ENCODE peak calls at places on chromosome 11, in ten cellular contexts. One of them, this sample, is unnamed.

GRCh38 chr11:35629914-35630313 is 11.7 kb downstream of the FJX1 start:
- DNase-seq in tibial artery: no peak
- DNase-seq in uterus: no peak
- DNase-seq in ovary: no peak
- DNase-seq in OCI-LY7: no peak
- DNase-seq in HFF-Myc: peak
- DNase-seq in right atrium auricular region: no peak
- DNase-seq in GM13977: no peak
- DNase-seq in WTC11: no peak
- DNase-seq in dorsolateral prefrontal cortex: no peak
- DNase-seq in this sample: peak

GRCh38 chr11:127110542-127110941 is 110.0 kb upstream of the KIRREL3 start:
- DNase-seq in GM13977: no peak
- DNase-seq in dorsolateral prefrontal cortex: no peak
- DNase-seq in ovary: no peak
- DNase-seq in tibial artery: no peak
- DNase-seq in WTC11: no peak
- DNase-seq in uterus: no peak
- DNase-seq in right atrium auricular region: no peak
- DNase-seq in OCI-LY7: no peak
- DNase-seq in HFF-Myc: no peak
- DNase-seq in this sample: no peak

GRCh38 chr11:113895367-113896155 is 9.0 kb upstream of the HTR3B start:
- DNase-seq in GM13977: no peak
- DNase-seq in right atrium auricular region: no peak
- DNase-seq in HFF-Myc: no peak
- DNase-seq in ovary: no peak
- DNase-seq in WTC11: no peak
- DNase-seq in tibial artery: no peak
- DNase-seq in OCI-LY7: no peak
- DNase-seq in dorsolateral prefrontal cortex: no peak
- DNase-seq in uterus: no peak
- DNase-seq in this sample: no peak

GRCh38 chr11:119305556-119306372 is 11.2 kb downstream of the MCAM start:
- DNase-seq in dorsolateral prefrontal cortex: no peak
- DNase-seq in ovary: no peak
- DNase-seq in OCI-LY7: no peak
- DNase-seq in HFF-Myc: no peak
- DNase-seq in WTC11: no peak
- DNase-seq in right atrium auricular region: no peak
- DNase-seq in tibial artery: no peak
- DNase-seq in uterus: no peak
- DNase-seq in GM13977: no peak
- DNase-seq in this sample: no peak

GRCh38 chr11:98561216-98561615 is 459.5 kb upstream of the CNTN5 start:
- DNase-seq in HFF-Myc: no peak
- DNase-seq in GM13977: no peak
- DNase-seq in WTC11: no peak
- DNase-seq in ovary: no peak
- DNase-seq in OCI-LY7: no peak
- DNase-seq in tibial artery: no peak
- DNase-seq in dorsolateral prefrontal cortex: no peak
- DNase-seq in right atrium auricular region: no peak
- DNase-seq in uterus: no peak
- DNase-seq in this sample: no peak

GRCh38 chr11:100687630-100688395 is 725 bp downstream of the ARHGAP42 start:
- DNase-seq in OCI-LY7: no peak
- DNase-seq in right atrium auricular region: peak
- DNase-seq in uterus: peak
- DNase-seq in tibial artery: peak
- DNase-seq in HFF-Myc: peak
- DNase-seq in dorsolateral prefrontal cortex: no peak
- DNase-seq in ovary: peak
- DNase-seq in GM13977: peak
- DNase-seq in WTC11: peak
- DNase-seq in this sample: peak

GRCh38 chr11:59666969-59667368 is 1.9 kb downstream of the PATL1 start:
- DNase-seq in tibial artery: no peak
- DNase-seq in dorsolateral prefrontal cortex: no peak
- DNase-seq in uterus: no peak
- DNase-seq in right atrium auricular region: no peak
- DNase-seq in GM13977: no peak
- DNase-seq in WTC11: no peak
- DNase-seq in OCI-LY7: no peak
- DNase-seq in ovary: no peak
- DNase-seq in HFF-Myc: no peak
- DNase-seq in this sample: no peak

GRCh38 chr11:70900540-70900939 is 351.8 kb downstream of the SHANK2 start:
- DNase-seq in HFF-Myc: no peak
- DNase-seq in right atrium auricular region: no peak
- DNase-seq in GM13977: no peak
- DNase-seq in tibial artery: no peak
- DNase-seq in ovary: no peak
- DNase-seq in OCI-LY7: no peak
- DNase-seq in dorsolateral prefrontal cortex: no peak
- DNase-seq in WTC11: no peak
- DNase-seq in uterus: no peak
- DNase-seq in this sample: no peak

GRCh38 chr11:86240164-86240563 is 4.4 kb upstream of the EED start:
- DNase-seq in GM13977: no peak
- DNase-seq in HFF-Myc: no peak
- DNase-seq in tibial artery: no peak
- DNase-seq in right atrium auricular region: no peak
- DNase-seq in ovary: no peak
- DNase-seq in dorsolateral prefrontal cortex: no peak
- DNase-seq in uterus: no peak
- DNase-seq in WTC11: no peak
- DNase-seq in OCI-LY7: no peak
- DNase-seq in this sample: no peak

GRCh38 chr11:20238712-20239111 is 78.4 kb upstream of the DBX1 start:
- DNase-seq in WTC11: no peak
- DNase-seq in GM13977: no peak
- DNase-seq in right atrium auricular region: no peak
- DNase-seq in OCI-LY7: no peak
- DNase-seq in HFF-Myc: no peak
- DNase-seq in dorsolateral prefrontal cortex: no peak
- DNase-seq in ovary: no peak
- DNase-seq in uterus: no peak
- DNase-seq in tibial artery: no peak
- DNase-seq in this sample: no peak

GRCh38 chr11:15826826-15827225 is 529.5 kb downstream of the SOX6 start:
- DNase-seq in right atrium auricular region: no peak
- DNase-seq in dorsolateral prefrontal cortex: peak
- DNase-seq in GM13977: peak
- DNase-seq in tibial artery: no peak
- DNase-seq in OCI-LY7: peak
- DNase-seq in WTC11: peak
- DNase-seq in uterus: no peak
- DNase-seq in HFF-Myc: no peak
- DNase-seq in ovary: peak
- DNase-seq in this sample: no peak

GRCh38 chr11:73716153-73717056 is 44.5 kb downstream of the RAB6A start:
- DNase-seq in ovary: no peak
- DNase-seq in dorsolateral prefrontal cortex: no peak
- DNase-seq in OCI-LY7: peak
- DNase-seq in GM13977: peak
- DNase-seq in right atrium auricular region: no peak
- DNase-seq in tibial artery: no peak
- DNase-seq in uterus: no peak
- DNase-seq in HFF-Myc: no peak
- DNase-seq in WTC11: no peak
- DNase-seq in this sample: no peak

GRCh38 chr11:124867700-124868099 is 2.5 kb downstream of the ROBO3 start:
- DNase-seq in tibial artery: no peak
- DNase-seq in GM13977: peak
- DNase-seq in dorsolateral prefrontal cortex: no peak
- DNase-seq in right atrium auricular region: no peak
- DNase-seq in WTC11: peak
- DNase-seq in ovary: no peak
- DNase-seq in uterus: no peak
- DNase-seq in OCI-LY7: peak
- DNase-seq in HFF-Myc: no peak
- DNase-seq in this sample: peak
- TF ChIP-seq CTCF in tibial artery: peak
- TF ChIP-seq CTCF in GM13977: peak
- TF ChIP-seq CTCF in dorsolateral prefrontal cortex: peak
- TF ChIP-seq CTCF in right atrium auricular region: no peak
- TF ChIP-seq CTCF in WTC11: peak
- TF ChIP-seq CTCF in ovary: no peak
- TF ChIP-seq CTCF in uterus: no peak
- TF ChIP-seq CTCF in OCI-LY7: peak
- TF ChIP-seq CTCF in HFF-Myc: peak
- TF ChIP-seq CTCF in this sample: peak

GRCh38 chr11:46291441-46292143 is 14.1 kb downstream of the CREB3L1 start:
- DNase-seq in HFF-Myc: no peak
- DNase-seq in tibial artery: no peak
- DNase-seq in uterus: peak
- DNase-seq in dorsolateral prefrontal cortex: no peak
- DNase-seq in OCI-LY7: no peak
- DNase-seq in ovary: peak
- DNase-seq in GM13977: no peak
- DNase-seq in right atrium auricular region: no peak
- DNase-seq in WTC11: no peak
- DNase-seq in this sample: peak
- TF ChIP-seq CTCF in HFF-Myc: no peak
- TF ChIP-seq CTCF in tibial artery: no peak
- TF ChIP-seq CTCF in uterus: no peak
- TF ChIP-seq CTCF in dorsolateral prefrontal cortex: no peak
- TF ChIP-seq CTCF in OCI-LY7: no peak
- TF ChIP-seq CTCF in ovary: no peak
- TF ChIP-seq CTCF in GM13977: no peak
- TF ChIP-seq CTCF in right atrium auricular region: no peak
- TF ChIP-seq CTCF in WTC11: no peak
- TF ChIP-seq CTCF in this sample: no peak

GRCh38 chr11:64268028-64268686 is 16.3 kb downstream of the BAD start:
- DNase-seq in OCI-LY7: no peak
- DNase-seq in tibial artery: peak
- DNase-seq in right atrium auricular region: no peak
- DNase-seq in WTC11: no peak
- DNase-seq in ovary: no peak
- DNase-seq in dorsolateral prefrontal cortex: no peak
- DNase-seq in uterus: no peak
- DNase-seq in HFF-Myc: no peak
- DNase-seq in GM13977: no peak
- DNase-seq in this sample: no peak

GRCh38 chr11:64267207-64267945 is 16.0 kb downstream of the PLCB3 start:
- DNase-seq in tibial artery: no peak
- DNase-seq in HFF-Myc: no peak
- DNase-seq in GM13977: no peak
- DNase-seq in uterus: no peak
- DNase-seq in WTC11: no peak
- DNase-seq in OCI-LY7: no peak
- DNase-seq in ovary: peak
- DNase-seq in dorsolateral prefrontal cortex: no peak
- DNase-seq in right atrium auricular region: no peak
- DNase-seq in this sample: no peak

GRCh38 chr11:64271339-64272132 is 12.9 kb downstream of the BAD start:
- DNase-seq in ovary: peak
- DNase-seq in dorsolateral prefrontal cortex: peak
- DNase-seq in OCI-LY7: peak
- DNase-seq in uterus: peak
- DNase-seq in GM13977: peak
- DNase-seq in WTC11: peak
- DNase-seq in tibial artery: peak
- DNase-seq in right atrium auricular region: peak
- DNase-seq in HFF-Myc: peak
- DNase-seq in this sample: no peak

GRCh38 chr11:64268687-64269379 is 15.6 kb downstream of the BAD start:
- DNase-seq in dorsolateral prefrontal cortex: no peak
- DNase-seq in HFF-Myc: no peak
- DNase-seq in OCI-LY7: peak
- DNase-seq in tibial artery: peak
- DNase-seq in uterus: peak
- DNase-seq in right atrium auricular region: peak
- DNase-seq in GM13977: no peak
- DNase-seq in WTC11: peak
- DNase-seq in ovary: peak
- DNase-seq in this sample: peak

DNA sequence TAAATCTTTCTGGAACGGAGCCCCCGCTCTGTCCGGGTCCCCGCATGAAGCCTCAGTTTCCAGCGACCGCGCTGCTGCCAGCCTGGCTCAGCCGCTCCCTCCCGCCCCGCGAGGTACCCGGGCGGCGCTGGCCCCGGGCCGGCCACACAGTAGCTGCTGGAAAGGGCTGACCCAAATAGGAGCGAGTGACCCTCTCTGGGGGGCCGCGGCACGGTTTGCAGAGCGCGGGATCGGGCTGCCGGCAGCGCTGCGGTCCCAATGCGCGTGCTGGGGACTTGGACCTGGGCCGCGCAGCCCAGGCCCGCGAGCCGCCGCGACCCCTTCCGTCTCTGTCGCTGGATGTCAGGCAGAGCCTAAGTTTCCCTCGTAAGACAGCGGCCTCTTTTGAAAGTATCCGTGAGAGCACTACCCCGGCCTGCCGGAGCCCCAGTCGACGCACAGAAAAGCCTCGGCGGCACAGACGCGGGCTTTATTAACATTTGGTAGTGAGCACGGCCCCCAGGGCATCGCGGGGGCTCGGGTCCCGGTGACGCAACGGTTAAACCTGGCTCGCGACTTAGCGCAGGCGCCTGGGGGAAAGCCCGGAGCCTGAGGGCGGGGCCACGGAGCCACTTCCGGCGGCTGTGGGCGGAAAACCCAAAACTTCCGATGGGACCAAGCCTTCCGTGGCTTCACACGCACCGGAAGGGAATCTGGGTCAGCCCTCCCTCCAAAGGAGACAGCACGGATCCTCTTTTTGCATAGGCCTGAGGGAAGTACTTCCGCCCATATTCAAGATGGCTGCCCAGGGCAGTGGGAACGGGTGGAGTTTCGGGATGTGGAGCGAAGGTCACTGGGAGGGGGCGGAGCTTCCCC is 14.9 kb downstream of the BAD start:
- DNase-seq in uterus: peak
- DNase-seq in OCI-LY7: peak
- DNase-seq in tibial artery: peak
- DNase-seq in GM13977: peak
- DNase-seq in HFF-Myc: peak
- DNase-seq in ovary: peak
- DNase-seq in dorsolateral prefrontal cortex: peak
- DNase-seq in right atrium auricular region: peak
- DNase-seq in WTC11: peak
- DNase-seq in this sample: peak
- TF ChIP-seq CTCF in uterus: no peak
- TF ChIP-seq CTCF in OCI-LY7: peak
- TF ChIP-seq CTCF in tibial artery: no peak
- TF ChIP-seq CTCF in GM13977: peak
- TF ChIP-seq CTCF in HFF-Myc: no peak
- TF ChIP-seq CTCF in ovary: peak
- TF ChIP-seq CTCF in dorsolateral prefrontal cortex: peak
- TF ChIP-seq CTCF in right atrium auricular region: no peak
- TF ChIP-seq CTCF in WTC11: no peak
- TF ChIP-seq CTCF in this sample: peak

DNA sequence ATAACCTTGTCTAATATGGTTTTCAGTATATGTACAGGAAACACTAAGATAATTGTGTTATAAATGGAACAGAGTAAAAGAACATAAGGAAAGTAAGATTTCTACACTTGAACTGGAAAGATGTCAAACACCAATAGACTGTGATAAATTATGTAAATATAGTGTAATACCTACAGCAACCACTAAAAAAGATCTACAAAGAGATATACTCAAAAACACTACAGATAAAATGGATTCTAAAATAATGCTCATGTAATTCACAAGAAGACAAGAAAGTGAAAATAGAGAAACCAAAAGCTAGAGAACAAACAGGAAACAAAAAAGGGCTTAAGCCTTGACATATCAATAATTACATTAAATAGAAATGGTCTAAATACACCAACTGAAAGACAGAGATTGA is 30.9 kb downstream of the DEUP1 start:
- DNase-seq in ovary: no peak
- DNase-seq in WTC11: no peak
- DNase-seq in OCI-LY7: no peak
- DNase-seq in right atrium auricular region: no peak
- DNase-seq in HFF-Myc: no peak
- DNase-seq in tibial artery: no peak
- DNase-seq in GM13977: no peak
- DNase-seq in dorsolateral prefrontal cortex: no peak
- DNase-seq in uterus: no peak
- DNase-seq in this sample: no peak
- TF ChIP-seq CTCF in ovary: no peak
- TF ChIP-seq CTCF in WTC11: no peak
- TF ChIP-seq CTCF in OCI-LY7: peak
- TF ChIP-seq CTCF in right atrium auricular region: no peak
- TF ChIP-seq CTCF in HFF-Myc: no peak
- TF ChIP-seq CTCF in tibial artery: no peak
- TF ChIP-seq CTCF in GM13977: no peak
- TF ChIP-seq CTCF in dorsolateral prefrontal cortex: no peak
- TF ChIP-seq CTCF in uterus: no peak
- TF ChIP-seq CTCF in this sample: peak

This sample was measured in HFFc6.